ENCODE peak calls at places on chromosome 22, in eight cellular contexts. One of them, this sample, is unnamed.
A peak's percentile ranks its signal among the peaks of the same experiment; 100 is the strongest.

GRCh38 chr22:48237466-48237865 is 1475.0 kb downstream of the TBC1D22A start:
- DNase-seq in IMR-90: no peak
- DNase-seq in uterus: no peak
- DNase-seq in lower lobe of right lung: no peak
- DNase-seq in adipocyte: no peak
- DNase-seq in CD8-positive, alpha-beta memory T cell: no peak
- DNase-seq in sigmoid colon: no peak
- DNase-seq in neuronal stem cell: no peak
- DNase-seq in this sample: no peak

GRCh38 chr22:37018815-37019308 is 385 bp downstream of the TST start:
- DNase-seq in IMR-90: peak; percentile 55
- DNase-seq in neuronal stem cell: peak; percentile 40
- DNase-seq in sigmoid colon: peak; percentile 90
- DNase-seq in CD8-positive, alpha-beta memory T cell: no peak
- DNase-seq in adipocyte: peak; percentile 79
- DNase-seq in lower lobe of right lung: peak; percentile 76
- DNase-seq in uterus: peak; percentile 79
- DNase-seq in this sample: no peak

GRCh38 chr22:49535527-49536125 is 292.0 kb downstream of the BRD1 start:
- DNase-seq in sigmoid colon: peak; percentile 50
- DNase-seq in lower lobe of right lung: no peak
- DNase-seq in CD8-positive, alpha-beta memory T cell: no peak
- DNase-seq in IMR-90: no peak
- DNase-seq in neuronal stem cell: no peak
- DNase-seq in adipocyte: no peak
- DNase-seq in uterus: no peak
- DNase-seq in this sample: no peak

GRCh38 chr22:21915624-21916308 is 36.9 kb downstream of the PPM1F start:
- DNase-seq in neuronal stem cell: no peak
- DNase-seq in uterus: no peak
- DNase-seq in CD8-positive, alpha-beta memory T cell: no peak
- DNase-seq in adipocyte: no peak
- DNase-seq in IMR-90: no peak
- DNase-seq in sigmoid colon: no peak
- DNase-seq in lower lobe of right lung: no peak
- DNase-seq in this sample: no peak

GRCh38 chr22:21003782-21004181 is 1.9 kb upstream of the THAP7 start:
- DNase-seq in uterus: no peak
- DNase-seq in neuronal stem cell: no peak
- DNase-seq in CD8-positive, alpha-beta memory T cell: no peak
- DNase-seq in adipocyte: no peak
- DNase-seq in IMR-90: no peak
- DNase-seq in lower lobe of right lung: no peak
- DNase-seq in sigmoid colon: no peak
- DNase-seq in this sample: no peak

GRCh38 chr22:37529652-37530345 is 10.6 kb upstream of the CARD10 start:
- DNase-seq in neuronal stem cell: no peak
- DNase-seq in lower lobe of right lung: no peak
- DNase-seq in CD8-positive, alpha-beta memory T cell: no peak
- DNase-seq in sigmoid colon: no peak
- DNase-seq in uterus: no peak
- DNase-seq in adipocyte: no peak
- DNase-seq in IMR-90: no peak
- DNase-seq in this sample: no peak

GRCh38 chr22:49150801-49151221 is 676.9 kb downstream of the BRD1 start:
- DNase-seq in IMR-90: no peak
- DNase-seq in CD8-positive, alpha-beta memory T cell: no peak
- DNase-seq in adipocyte: no peak
- DNase-seq in lower lobe of right lung: no peak
- DNase-seq in neuronal stem cell: no peak
- DNase-seq in uterus: no peak
- DNase-seq in sigmoid colon: no peak
- DNase-seq in this sample: peak; percentile 38

GRCh38 chr22:29115682-29116313 is 43.0 kb downstream of the KREMEN1 start:
- DNase-seq in adipocyte: peak; percentile 45
- DNase-seq in CD8-positive, alpha-beta memory T cell: no peak
- DNase-seq in neuronal stem cell: no peak
- DNase-seq in IMR-90: peak; percentile 52
- DNase-seq in uterus: no peak
- DNase-seq in lower lobe of right lung: no peak
- DNase-seq in sigmoid colon: no peak
- DNase-seq in this sample: no peak

GRCh38 chr22:17264321-17265052 is 45.3 kb upstream of the ADA2 start:
- DNase-seq in CD8-positive, alpha-beta memory T cell: no peak
- DNase-seq in neuronal stem cell: no peak
- DNase-seq in lower lobe of right lung: no peak
- DNase-seq in uterus: peak; percentile 25
- DNase-seq in sigmoid colon: no peak
- DNase-seq in adipocyte: peak; percentile 15
- DNase-seq in IMR-90: peak; percentile 30
- DNase-seq in this sample: no peak

GRCh38 chr22:48081281-48081680 is 1318.8 kb downstream of the TBC1D22A start:
- DNase-seq in CD8-positive, alpha-beta memory T cell: no peak
- DNase-seq in adipocyte: no peak
- DNase-seq in lower lobe of right lung: no peak
- DNase-seq in neuronal stem cell: no peak
- DNase-seq in uterus: no peak
- DNase-seq in sigmoid colon: peak; percentile 53
- DNase-seq in IMR-90: no peak
- DNase-seq in this sample: no peak

GRCh38 chr22:37604875-37605274 is 3.8 kb upstream of the GGA1 start:
- DNase-seq in IMR-90: no peak
- DNase-seq in adipocyte: no peak
- DNase-seq in lower lobe of right lung: no peak
- DNase-seq in uterus: no peak
- DNase-seq in CD8-positive, alpha-beta memory T cell: peak; percentile 32
- DNase-seq in sigmoid colon: no peak
- DNase-seq in neuronal stem cell: no peak
- DNase-seq in this sample: no peak

GRCh38 chr22:26416670-26417270 is 12.3 kb upstream of the ASPHD2 start:
- DNase-seq in sigmoid colon: no peak
- DNase-seq in uterus: no peak
- DNase-seq in neuronal stem cell: no peak
- DNase-seq in IMR-90: peak; percentile 73
- DNase-seq in CD8-positive, alpha-beta memory T cell: no peak
- DNase-seq in adipocyte: peak; percentile 64
- DNase-seq in lower lobe of right lung: no peak
- DNase-seq in this sample: peak; percentile 85

GRCh38 chr22:27581688-27582087 is 219.9 kb downstream of the MN1 start:
- DNase-seq in uterus: peak; percentile 77
- DNase-seq in neuronal stem cell: no peak
- DNase-seq in IMR-90: peak; percentile 17
- DNase-seq in sigmoid colon: peak; percentile 95
- DNase-seq in CD8-positive, alpha-beta memory T cell: no peak
- DNase-seq in adipocyte: peak; percentile 66
- DNase-seq in lower lobe of right lung: peak; percentile 64
- DNase-seq in this sample: no peak

DNA sequence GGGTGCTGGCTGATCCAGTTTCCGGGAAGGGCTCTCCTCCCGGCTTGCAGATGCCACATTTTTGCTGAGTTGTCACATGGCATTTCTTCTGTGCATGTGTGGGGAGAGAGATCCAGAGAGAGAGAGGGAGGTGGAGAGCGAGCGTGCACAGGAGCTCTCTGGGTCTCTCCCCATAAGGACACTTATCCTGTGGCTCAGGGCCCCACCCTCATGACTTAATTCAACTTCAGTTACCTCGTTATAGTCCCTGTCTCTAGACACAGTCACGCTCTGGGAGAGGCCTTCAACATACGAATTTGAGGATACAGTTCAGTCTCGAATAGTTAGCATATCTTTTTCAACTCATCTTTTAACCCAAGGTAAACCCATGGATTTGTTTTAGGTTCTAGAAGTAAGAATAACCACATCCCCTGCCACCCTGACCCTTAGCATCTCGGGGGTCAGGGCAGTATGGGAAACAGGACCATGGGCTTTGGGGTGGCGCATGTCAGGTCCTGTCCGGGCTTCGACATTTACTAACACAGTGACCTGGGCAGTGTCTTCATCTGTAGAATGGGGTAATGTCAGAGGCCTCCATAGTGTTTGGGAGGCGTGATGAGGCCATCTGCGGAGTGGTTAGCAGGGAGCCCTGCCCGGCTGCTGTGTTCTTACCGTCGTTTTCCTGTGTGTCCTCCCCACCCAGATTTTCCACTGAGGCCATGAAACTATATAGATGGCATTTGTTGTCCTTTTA is 46.9 kb downstream of the TBC1D22A start:
- DNase-seq in sigmoid colon: no peak
- DNase-seq in uterus: no peak
- DNase-seq in lower lobe of right lung: no peak
- DNase-seq in neuronal stem cell: no peak
- DNase-seq in IMR-90: no peak
- DNase-seq in adipocyte: no peak
- DNase-seq in CD8-positive, alpha-beta memory T cell: no peak
- DNase-seq in this sample: peak; percentile 20
- H3K36me3 ChIP-seq in sigmoid colon: no peaks in the 10 kb centered on the region
- H3K36me3 ChIP-seq in uterus: no peaks in the 10 kb centered on the region
- H3K36me3 ChIP-seq in lower lobe of right lung: peaks cover 35% of the 10 kb centered on the region
- H3K36me3 ChIP-seq in neuronal stem cell: peaks cover 5% of the 10 kb centered on the region
- H3K36me3 ChIP-seq in IMR-90: peaks cover 19% of the 10 kb centered on the region
- H3K36me3 ChIP-seq in adipocyte: peaks cover 5% of the 10 kb centered on the region
- H3K36me3 ChIP-seq in CD8-positive, alpha-beta memory T cell: no peaks in the 10 kb centered on the region
- H3K36me3 ChIP-seq in this sample: peaks cover 3% of the 10 kb centered on the region

GRCh38 chr22:19846620-19847344 is 7.9 kb downstream of the GNB1L start:
- DNase-seq in CD8-positive, alpha-beta memory T cell: no peak
- DNase-seq in neuronal stem cell: no peak
- DNase-seq in uterus: no peak
- DNase-seq in lower lobe of right lung: no peak
- DNase-seq in IMR-90: no peak
- DNase-seq in sigmoid colon: peak; percentile 52
- DNase-seq in adipocyte: no peak
- DNase-seq in this sample: no peak
- H3K36me3 ChIP-seq in CD8-positive, alpha-beta memory T cell: peaks cover 24% of the 10 kb centered on the region
- H3K36me3 ChIP-seq in neuronal stem cell: peaks cover 32% of the 10 kb centered on the region
- H3K36me3 ChIP-seq in uterus: no peaks in the 10 kb centered on the region
- H3K36me3 ChIP-seq in lower lobe of right lung: peaks cover 19% of the 10 kb centered on the region
- H3K36me3 ChIP-seq in IMR-90: peaks cover 27% of the 10 kb centered on the region
- H3K36me3 ChIP-seq in sigmoid colon: peaks cover 10% of the 10 kb centered on the region
- H3K36me3 ChIP-seq in adipocyte: peaks cover 17% of the 10 kb centered on the region
- H3K36me3 ChIP-seq in this sample: peaks cover 22% of the 10 kb centered on the region

DNA sequence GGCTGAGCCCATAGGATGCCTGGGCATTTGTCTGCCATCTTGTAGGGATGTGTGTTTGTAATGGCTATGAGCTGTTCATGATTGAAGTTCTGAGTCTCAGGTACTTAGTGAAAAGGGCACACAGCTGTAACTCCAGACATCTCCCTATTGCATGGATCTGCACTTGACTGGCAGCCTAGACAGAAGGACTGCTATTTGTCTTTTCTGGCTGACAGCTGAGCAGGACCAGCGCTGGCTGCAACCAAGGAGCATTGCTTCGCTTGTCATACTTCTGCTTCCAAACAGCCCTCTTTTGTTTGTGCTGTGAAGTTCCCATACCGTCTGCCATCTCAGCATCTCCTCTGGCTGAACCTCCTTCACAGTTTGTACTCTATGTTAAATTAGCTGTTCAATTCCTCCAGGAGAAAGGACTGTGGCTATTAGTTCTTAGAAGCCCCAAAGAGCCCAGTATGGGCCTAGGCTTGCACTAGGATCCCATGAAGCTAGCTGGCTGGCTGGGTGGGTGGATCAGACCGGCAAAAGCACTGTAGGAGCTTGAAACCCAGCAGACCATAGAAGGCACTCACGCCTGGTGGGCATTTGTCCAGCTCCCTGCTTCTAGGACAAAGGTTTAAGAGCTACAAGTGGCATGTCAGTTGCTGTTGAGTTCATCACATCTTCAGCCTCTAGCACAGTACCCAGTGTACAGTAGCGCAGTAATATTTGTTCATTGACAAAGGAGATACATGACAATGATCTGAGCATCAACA is 20.4 kb downstream of the HIRA start:
- DNase-seq in uterus: no peak
- DNase-seq in neuronal stem cell: no peak
- DNase-seq in adipocyte: no peak
- DNase-seq in CD8-positive, alpha-beta memory T cell: no peak
- DNase-seq in IMR-90: no peak
- DNase-seq in sigmoid colon: no peak
- DNase-seq in lower lobe of right lung: no peak
- DNase-seq in this sample: no peak
- H3K36me3 ChIP-seq in uterus: no peaks in the 10 kb centered on the region
- H3K36me3 ChIP-seq in neuronal stem cell: peaks cover 26% of the 10 kb centered on the region
- H3K36me3 ChIP-seq in adipocyte: peaks cover 37% of the 10 kb centered on the region
- H3K36me3 ChIP-seq in CD8-positive, alpha-beta memory T cell: peaks cover 29% of the 10 kb centered on the region
- H3K36me3 ChIP-seq in IMR-90: peaks cover 26% of the 10 kb centered on the region
- H3K36me3 ChIP-seq in sigmoid colon: peaks cover 21% of the 10 kb centered on the region
- H3K36me3 ChIP-seq in lower lobe of right lung: peaks cover 48% of the 10 kb centered on the region
- H3K36me3 ChIP-seq in this sample: peaks cover 48% of the 10 kb centered on the region

DNA sequence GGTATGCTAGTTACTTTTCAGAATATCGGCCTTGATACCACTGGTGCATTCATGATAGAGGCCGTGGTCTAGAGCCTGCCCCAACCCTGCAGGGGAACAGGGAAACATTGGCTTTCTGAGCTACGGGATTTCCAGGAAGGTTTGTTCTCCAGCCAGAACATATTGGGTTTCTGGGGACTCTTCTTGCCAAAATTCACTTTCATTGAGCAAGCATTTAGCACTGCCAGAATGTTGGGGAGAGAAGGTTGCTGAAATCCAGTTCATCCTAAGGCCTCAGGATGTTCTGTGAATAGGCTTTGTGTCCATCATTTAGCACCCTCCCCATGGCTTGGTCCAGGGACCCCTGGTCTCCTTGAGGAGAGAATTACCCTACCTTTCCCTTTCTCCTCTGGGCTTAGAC is 36.7 kb downstream of the DRG1 start:
- DNase-seq in CD8-positive, alpha-beta memory T cell: no peak
- DNase-seq in sigmoid colon: no peak
- DNase-seq in IMR-90: no peak
- DNase-seq in neuronal stem cell: no peak
- DNase-seq in adipocyte: peak; percentile 31
- DNase-seq in lower lobe of right lung: no peak
- DNase-seq in uterus: no peak
- DNase-seq in this sample: no peak
- H3K36me3 ChIP-seq in CD8-positive, alpha-beta memory T cell: peaks cover 35% of the 10 kb centered on the region
- H3K36me3 ChIP-seq in sigmoid colon: peaks cover 61% of the 10 kb centered on the region
- H3K36me3 ChIP-seq in IMR-90: peaks cover 68% of the 10 kb centered on the region
- H3K36me3 ChIP-seq in neuronal stem cell: peaks cover 43% of the 10 kb centered on the region
- H3K36me3 ChIP-seq in adipocyte: peaks cover 90% of the 10 kb centered on the region
- H3K36me3 ChIP-seq in lower lobe of right lung: peaks cover 100% of the 10 kb centered on the region
- H3K36me3 ChIP-seq in uterus: no peaks in the 10 kb centered on the region
- H3K36me3 ChIP-seq in this sample: peaks cover 94% of the 10 kb centered on the region

GRCh38 chr22:24567668-24568067 is 11.9 kb downstream of the SNRPD3 start:
- DNase-seq in IMR-90: no peak
- DNase-seq in sigmoid colon: no peak
- DNase-seq in uterus: no peak
- DNase-seq in CD8-positive, alpha-beta memory T cell: no peak
- DNase-seq in adipocyte: no peak
- DNase-seq in neuronal stem cell: no peak
- DNase-seq in lower lobe of right lung: no peak
- DNase-seq in this sample: no peak

GRCh38 chr22:24576793-24577192 is 16.1 kb downstream of the LRRC75B start:
- DNase-seq in lower lobe of right lung: no peak
- DNase-seq in uterus: no peak
- DNase-seq in adipocyte: no peak
- DNase-seq in CD8-positive, alpha-beta memory T cell: no peak
- DNase-seq in sigmoid colon: no peak
- DNase-seq in IMR-90: no peak
- DNase-seq in neuronal stem cell: no peak
- DNase-seq in this sample: no peak

GRCh38 chr22:24566899-24567511 is 11.2 kb downstream of the SNRPD3 start:
- DNase-seq in CD8-positive, alpha-beta memory T cell: no peak
- DNase-seq in adipocyte: no peak
- DNase-seq in sigmoid colon: no peak
- DNase-seq in neuronal stem cell: no peak
- DNase-seq in IMR-90: no peak
- DNase-seq in lower lobe of right lung: no peak
- DNase-seq in uterus: no peak
- DNase-seq in this sample: no peak

GRCh38 chr22:24571266-24571665 is 15.5 kb downstream of the SNRPD3 start:
- DNase-seq in neuronal stem cell: no peak
- DNase-seq in sigmoid colon: no peak
- DNase-seq in lower lobe of right lung: no peak
- DNase-seq in uterus: no peak
- DNase-seq in adipocyte: no peak
- DNase-seq in CD8-positive, alpha-beta memory T cell: no peak
- DNase-seq in IMR-90: no peak
- DNase-seq in this sample: no peak
- H3K36me3 ChIP-seq in neuronal stem cell: peaks cover 32% of the 10 kb centered on the region
- H3K36me3 ChIP-seq in sigmoid colon: peaks cover 41% of the 10 kb centered on the region
- H3K36me3 ChIP-seq in lower lobe of right lung: peaks cover 77% of the 10 kb centered on the region
- H3K36me3 ChIP-seq in uterus: no peaks in the 10 kb centered on the region
- H3K36me3 ChIP-seq in adipocyte: peaks cover 61% of the 10 kb centered on the region
- H3K36me3 ChIP-seq in CD8-positive, alpha-beta memory T cell: peaks cover 33% of the 10 kb centered on the region
- H3K36me3 ChIP-seq in IMR-90: peaks cover 50% of the 10 kb centered on the region
- H3K36me3 ChIP-seq in this sample: peaks cover 77% of the 10 kb centered on the region

This sample was measured in RWPE2.